ENCODE peak calls at places on chromosomes 16 and 17, in five cellular contexts. A is lower leg skin; C is lower lobe of right lung; V is GM23338; Z is CD8-positive, alpha-beta T cell. J is an unnamed sample.

GRCh38 chr17:78580277-78580804 is 3.1 kb upstream of the DNAH17 start:
- DNase-seq in A (no peak), C (no peak), V (no peak), Z (no peak), J (no peak)

GRCh38 chr16:14013571-14014283 is 57.4 kb upstream of the MRTFB start:
- DNase-seq in A (peak), C (no peak), V (peak), Z (no peak), J (peak)

GRCh38 chr16:49491111-49491670 is 117.6 kb downstream of the C16orf78 start:
- DNase-seq in A (no peak), C (peak), V (peak), Z (no peak), J (no peak)

GRCh38 chr16:74770826-74771526 is 3.6 kb downstream of the FA2H start:
- DNase-seq in A (no peak), C (no peak), V (no peak), Z (no peak), J (no peak)

GRCh38 chr17:40068917-40069750 is 6.4 kb downstream of the THRA start:
- DNase-seq in A (peak), C (peak), V (peak), Z (peak), J (peak)

GRCh38 chr17:19244357-19244756 is 7.2 kb downstream of the EPN2 start:
- DNase-seq in A (no peak), C (no peak), V (no peak), Z (no peak), J (no peak)

GRCh38 chr17:42804918-42805367 is 6.3 kb downstream of the CNTD1 start:
- DNase-seq in A (no peak), C (no peak), V (no peak), Z (no peak), J (no peak)

GRCh38 chr17:78423961-78424747 is 45.7 kb downstream of the PGS1 start:
- DNase-seq in A (no peak), C (no peak), V (no peak), Z (no peak), J (no peak)

GRCh38 chr16:87207509-87207908 is 109.7 kb downstream of the C16orf95 start:
- DNase-seq in A (no peak), C (no peak), V (no peak), Z (no peak), J (no peak)

GRCh38 chr16:30570621-30571443 is 682 bp downstream of the ZNF688 start:
- DNase-seq in A (no peak), C (peak), V (peak), Z (no peak), J (no peak)

GRCh38 chr17:57624390-57624789 is 120.7 kb downstream of the CCDC182 start:
- DNase-seq in A (no peak), C (no peak), V (no peak), Z (no peak), J (peak)

GRCh38 chr17:46979023-46979870 is at the start of gene RPRML:
- DNase-seq in A (no peak), C (peak), V (peak), Z (no peak), J (no peak)

GRCh38 chr17:7703584-7704574 is 1.1 kb upstream of the EFNB3 start:
- DNase-seq in A (no peak), C (peak), V (peak), Z (no peak), J (peak)

GRCh38 chr16:71915350-71915749 is 20.0 kb downstream of the IST1 start:
- DNase-seq in A (no peak), C (no peak), V (no peak), Z (no peak), J (no peak)

GRCh38 chr16:48503779-48504178 is 106.2 kb downstream of the N4BP1 start:
- DNase-seq in A (peak), C (no peak), V (no peak), Z (no peak), J (no peak)

GRCh38 chr16:77788196-77789084 is at the start of gene VAT1L:
- DNase-seq in A (no peak), C (no peak), V (peak), Z (no peak), J (peak)

GRCh38 chr17:79562117-79562805 is 48.6 kb downstream of the RBFOX3 start:
- DNase-seq in A (no peak), C (peak), V (no peak), Z (no peak), J (no peak)

GRCh38 chr17:1362065-1362848 is 37.8 kb downstream of the YWHAE start:
- DNase-seq in A (no peak), C (no peak), V (no peak), Z (no peak), J (no peak)

GRCh38 chr17:67546578-67547527 is 169.8 kb downstream of the PITPNC1 start:
- DNase-seq in A (no peak), C (peak), V (peak), Z (no peak), J (no peak)

GRCh38 chr17:2595736-2596135 is 2.3 kb downstream of the PAFAH1B1 start:
- DNase-seq in A (no peak), C (no peak), V (no peak), Z (no peak), J (no peak)

GRCh38 chr17:28717578-28718316 is at the start of gene RAB34:
- DNase-seq in A (peak), C (peak), V (peak), Z (no peak), J (peak)

GRCh38 chr16:80899804-80900592 is 95.6 kb upstream of the CDYL2 start:
- DNase-seq in A (peak), C (peak), V (no peak), Z (no peak), J (peak)

GRCh38 chr16:19196871-19197270 is 28.8 kb downstream of the SYT17 start:
- DNase-seq in A (no peak), C (no peak), V (no peak), Z (no peak), J (no peak)

GRCh38 chr17:59490259-59490658 is 75.2 kb upstream of the DHX40 start:
- DNase-seq in A (no peak), C (no peak), V (no peak), Z (no peak), J (no peak)

GRCh38 chr16:85641776-85642176 is 28.7 kb downstream of the GSE1 start:
- DNase-seq in A (no peak), C (no peak), V (no peak), Z (no peak), J (peak)

GRCh38 chr17:74116087-74116717 is 87.3 kb upstream of the RPL38 start:
- DNase-seq in A (no peak), C (no peak), V (no peak), Z (no peak), J (peak)

GRCh38 chr17:77304746-77305473 is 164.1 kb downstream of the SEC14L1 start:
- DNase-seq in A (no peak), C (no peak), V (no peak), Z (no peak), J (no peak)

GRCh38 chr16:55248494-55248893 is 75.5 kb upstream of the IRX6 start:
- DNase-seq in A (no peak), C (no peak), V (no peak), Z (no peak), J (no peak)

GRCh38 chr17:249236-249993 is 68.0 kb upstream of the DOC2B start:
- DNase-seq in A (no peak), C (peak), V (no peak), Z (no peak), J (no peak)

GRCh38 chr17:49922095-49922494 is 46.9 kb upstream of the DLX4 start:
- DNase-seq in A (no peak), C (no peak), V (no peak), Z (no peak), J (no peak)
- TF ChIP-seq CTCF in A (no peak), C (no peak), V (no peak), Z (no peak), J (no peak)

GRCh38 chr17:45128989-45129388 is 3.3 kb downstream of the PLCD3 start:
- DNase-seq in A (no peak), C (no peak), V (no peak), Z (no peak), J (no peak)
- H3K4me3 ChIP-seq in A (no peak), C (no peak), V (no peak), Z (no peak), J (no peak)

GRCh38 chr17:4955091-4955490 is 4.2 kb downstream of the ENO3 start:
- DNase-seq in A (no peak), C (no peak), V (no peak), Z (no peak), J (no peak)

GRCh38 chr17:4959261-4959965 is 8.2 kb downstream of the SPAG7 start:
- DNase-seq in A (no peak), C (no peak), V (no peak), Z (no peak), J (no peak)

GRCh38 chr17:4953461-4953961 is 2.6 kb downstream of the ENO3 start:
- DNase-seq in A (no peak), C (no peak), V (no peak), Z (no peak), J (no peak)

GRCh38 chr17:4958102-4958501 is 7.2 kb downstream of the ENO3 start:
- DNase-seq in A (no peak), C (no peak), V (no peak), Z (no peak), J (no peak)

DNA sequence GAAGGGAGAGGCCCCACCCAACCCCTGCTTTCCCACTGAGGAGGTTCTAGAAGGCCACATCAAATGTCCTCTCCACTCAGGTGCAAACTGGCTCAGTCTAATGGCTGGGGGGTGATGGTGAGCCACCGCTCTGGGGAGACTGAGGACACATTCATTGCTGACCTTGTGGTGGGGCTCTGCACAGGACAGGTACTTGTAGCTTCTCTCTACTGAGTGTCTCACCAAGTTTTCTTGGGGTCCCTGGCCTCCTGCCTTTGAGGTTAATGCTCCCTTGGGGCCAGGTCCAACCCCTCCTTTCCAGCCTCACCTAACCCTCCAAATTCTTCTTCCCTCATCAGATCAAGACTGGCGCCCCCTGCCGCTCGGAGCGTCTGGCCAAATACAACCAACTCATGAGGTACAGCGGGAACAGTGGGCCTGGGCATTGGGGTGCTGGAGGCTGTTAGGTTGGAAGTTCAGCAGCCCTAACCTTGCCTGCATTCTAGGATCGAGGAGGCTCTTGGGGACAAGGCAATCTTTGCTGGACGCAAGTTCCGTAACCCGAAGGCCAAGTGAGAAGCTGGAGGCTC is 5.7 kb downstream of the ENO3 start:
- DNase-seq in A (no peak), C (no peak), V (peak), Z (no peak), J (no peak)
- TF ChIP-seq CTCF in A (no peak), C (peak), V (peak), Z (no peak), J (peak)

GRCh38 chr16:21568502-21569189 is 30.7 kb upstream of the METTL9 start:
- DNase-seq in A (no peak), C (no peak), V (no peak), Z (no peak), J (peak)
- H3K4me3 ChIP-seq in A (no peak), C (no peak), V (no peak), Z (no peak), J (no peak)

GRCh38 chr17:9002236-9002609 is 19.1 kb upstream of the NTN1 start:
- DNase-seq in A (no peak), C (no peak), V (peak), Z (no peak), J (no peak)

GRCh38 chr17:9004132-9004960 is 17.0 kb upstream of the NTN1 start:
- DNase-seq in A (no peak), C (no peak), V (peak), Z (no peak), J (no peak)

GRCh38 chr17:9003355-9004131 is 17.8 kb upstream of the NTN1 start:
- DNase-seq in A (no peak), C (no peak), V (peak), Z (no peak), J (no peak)

GRCh38 chr17:9001539-9001938 is 19.8 kb upstream of the NTN1 start:
- DNase-seq in A (no peak), C (no peak), V (no peak), Z (no peak), J (no peak)

DNA sequence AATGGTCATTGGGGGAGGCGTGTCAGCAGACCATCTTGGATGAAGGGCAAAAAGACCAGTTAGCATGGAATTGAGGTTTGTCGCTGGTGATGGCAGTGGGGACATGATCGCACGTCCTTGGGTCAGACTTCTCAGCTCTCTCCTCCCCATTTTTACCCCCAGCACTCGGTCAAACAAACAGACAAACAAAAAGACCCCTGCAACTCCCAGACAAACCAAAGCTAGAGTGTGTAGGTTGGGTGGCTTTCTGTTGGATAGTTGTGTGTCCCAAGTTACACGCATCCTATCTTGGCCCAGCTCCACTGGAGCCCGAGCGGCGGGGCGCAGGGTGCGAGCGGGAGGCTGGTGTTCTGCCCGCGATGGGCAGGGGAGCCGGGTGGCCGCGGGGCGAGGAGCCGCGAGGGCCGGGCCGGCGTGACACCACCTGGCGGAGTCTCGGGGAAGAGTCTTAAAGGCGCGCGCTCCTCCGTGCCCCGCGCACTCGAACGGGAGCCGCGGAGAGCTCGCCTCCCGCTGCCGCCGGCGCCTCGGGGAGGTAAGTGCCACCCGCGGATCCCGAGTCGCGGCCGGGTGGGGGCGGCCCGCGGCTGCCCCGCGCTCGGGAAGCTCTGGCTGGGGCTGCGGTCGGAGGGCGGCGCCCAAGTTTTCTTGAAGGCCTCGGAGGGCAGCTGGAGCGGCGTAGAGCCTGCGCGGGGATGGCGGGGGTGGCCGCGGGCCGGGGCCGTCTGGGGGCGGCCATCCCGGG is 18.5 kb upstream of the NTN1 start:
- DNase-seq in A (no peak), C (no peak), V (peak), Z (no peak), J (no peak)
- TF ChIP-seq CTCF in A (no peak), C (peak), V (no peak), Z (no peak), J (peak)